ENCODE peak calls at places on chromosomes 2 and 18, in six cellular contexts. I, V, C, G, Z and W are unnamed samples. For H3K4me1, the result is how much of the 10 kb centered on the place peaks cover.

GRCh38 chr2:188701836-188702235 is 272.3 kb upstream of the COL3A1 start:
- DNase-seq in I (peak), V (no peak), C (no peak), G (peak), Z (no peak), W (no peak)

GRCh38 chr2:188364033-188364432 is 72.4 kb downstream of the GULP1 start:
- DNase-seq in I (no peak), V (no peak), C (no peak), G (no peak), Z (no peak), W (no peak)

GRCh38 chr2:200077838-200078237 is 122.5 kb downstream of the MAIP1 start:
- DNase-seq in I (peak), V (no peak), C (no peak), G (peak), Z (no peak), W (no peak)

GRCh38 chr2:236985940-236986339 is 99.7 kb upstream of the COPS8 start:
- DNase-seq in I (no peak), V (no peak), C (no peak), G (no peak), Z (no peak), W (no peak)

GRCh38 chr2:6986251-6986893 is 69.2 kb downstream of the RNF144A start:
- DNase-seq in I (peak), V (no peak), C (peak), G (no peak), Z (no peak), W (no peak)

GRCh38 chr2:164617466-164617865 is 3.8 kb downstream of the GRB14 start:
- DNase-seq in I (peak), V (no peak), C (no peak), G (no peak), Z (no peak), W (no peak)

GRCh38 chr2:212032032-212032431 is 506.6 kb downstream of the ERBB4 start:
- DNase-seq in I (peak), V (no peak), C (no peak), G (peak), Z (no peak), W (no peak)

GRCh38 chr2:140747097-140747496 is 1383.7 kb downstream of the LRP1B start:
- DNase-seq in I (no peak), V (no peak), C (no peak), G (no peak), Z (no peak), W (no peak)

GRCh38 chr2:99636432-99637034 is 146.7 kb upstream of the REV1 start:
- DNase-seq in I (no peak), V (peak), C (no peak), G (no peak), Z (peak), W (peak)

GRCh38 chr2:156466739-156467405 is 30.7 kb downstream of the GPD2 start:
- DNase-seq in I (peak), V (peak), C (no peak), G (peak), Z (no peak), W (no peak)

GRCh38 chr2:234595829-234596228 is 98.9 kb upstream of the ARL4C start:
- DNase-seq in I (no peak), V (no peak), C (no peak), G (peak), Z (no peak), W (no peak)

GRCh38 chr2:62685986-62686625 is 19.4 kb upstream of the EHBP1 start:
- DNase-seq in I (no peak), V (no peak), C (no peak), G (no peak), Z (no peak), W (no peak)

GRCh38 chr2:130353291-130354134 is 2.3 kb upstream of the PTPN18 start:
- DNase-seq in I (no peak), V (no peak), C (no peak), G (no peak), Z (no peak), W (no peak)

GRCh38 chr2:20326163-20326780 is 24.4 kb downstream of the PUM2 start:
- DNase-seq in I (peak), V (peak), C (peak), G (peak), Z (no peak), W (peak)

GRCh38 chr18:40882468-40882867 is 1072.6 kb upstream of the PIK3C3 start:
- DNase-seq in I (no peak), V (no peak), C (no peak), G (no peak), Z (no peak), W (no peak)

GRCh38 chr2:67340118-67341011 is 56.8 kb upstream of the ETAA1 start:
- DNase-seq in I (no peak), V (no peak), C (no peak), G (no peak), Z (peak), W (no peak)

GRCh38 chr2:120860579-120860922 is 124.9 kb downstream of the GLI2 start:
- DNase-seq in I (no peak), V (no peak), C (no peak), G (no peak), Z (no peak), W (peak)

GRCh38 chr2:120861576-120862191 is 126.0 kb downstream of the GLI2 start:
- DNase-seq in I (no peak), V (no peak), C (no peak), G (peak), Z (no peak), W (peak)

GRCh38 chr2:120859814-120860578 is 124.3 kb downstream of the GLI2 start:
- DNase-seq in I (no peak), V (no peak), C (no peak), G (no peak), Z (no peak), W (no peak)

GRCh38 chr2:120862254-120863172 is 126.8 kb downstream of the GLI2 start:
- DNase-seq in I (no peak), V (no peak), C (no peak), G (no peak), Z (no peak), W (peak)

DNA sequence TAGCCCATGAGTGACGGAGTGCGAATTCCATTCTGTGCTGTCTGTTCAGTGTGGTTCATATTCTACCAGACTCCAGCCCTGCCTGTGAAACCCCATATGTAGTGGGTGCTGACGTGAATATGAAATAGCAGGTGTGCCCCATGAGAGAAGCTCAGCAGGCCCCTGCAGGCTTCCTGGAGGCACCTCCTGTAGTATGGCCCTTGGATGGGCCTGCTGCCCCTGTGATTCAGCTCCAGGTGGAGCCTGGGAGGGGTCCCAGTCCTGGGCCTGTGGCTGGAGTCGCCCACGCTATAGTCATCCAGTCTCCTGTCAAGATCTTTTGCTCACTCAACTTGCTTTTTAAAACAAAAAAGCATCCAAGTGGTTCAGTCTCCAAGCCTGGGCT is 125.5 kb downstream of the GLI2 start:
- DNase-seq in I (no peak), V (no peak), C (no peak), G (peak), Z (no peak), W (peak)
- H3K27ac ChIP-seq in I (no peak), V (no peak), C (no peak), G (no peak), Z (no peak), W (no peak)

GRCh38 chr2:216695401-216695821 is at the start of gene IGFBP5:
- DNase-seq in I (peak), V (peak), C (peak), G (peak), Z (peak), W (peak)

GRCh38 chr2:216696321-216696720 is 972 bp upstream of the IGFBP5 start:
- DNase-seq in I (no peak), V (no peak), C (no peak), G (no peak), Z (no peak), W (no peak)

GRCh38 chr2:216694201-216694825 is 1.0 kb downstream of the IGFBP5 start:
- DNase-seq in I (peak), V (no peak), C (no peak), G (no peak), Z (peak), W (peak)

GRCh38 chr2:216693414-216694100 is 1.8 kb downstream of the IGFBP5 start:
- DNase-seq in I (no peak), V (no peak), C (no peak), G (no peak), Z (no peak), W (no peak)

GRCh38 chr2:216694826-216695217 is 527 bp downstream of the IGFBP5 start:
- DNase-seq in I (no peak), V (no peak), C (no peak), G (no peak), Z (no peak), W (no peak)
- H3K4me1 ChIP-seq in I (half or more), V (under half), C (under half), G (under half), Z (under half), W (under half)

GRCh38 chr2:36561223-36561944 is 36.6 kb downstream of the FEZ2 start:
- DNase-seq in I (peak), V (no peak), C (no peak), G (peak), Z (no peak), W (no peak)
- H3K27ac ChIP-seq in I (peak), V (no peak), C (no peak), G (peak), Z (peak), W (peak)

GRCh38 chr2:160207271-160207670 is 7.2 kb upstream of the ITGB6 start:
- DNase-seq in I (peak), V (no peak), C (no peak), G (no peak), Z (no peak), W (no peak)
- H3K4me1 ChIP-seq in I (half or more), V (under half), C (under half), G (under half), Z (under half), W (under half)

GRCh38 chr2:46332686-46333281 is 35.6 kb downstream of the EPAS1 start:
- DNase-seq in I (peak), V (no peak), C (no peak), G (peak), Z (no peak), W (peak)
- H3K27ac ChIP-seq in I (no peak), V (no peak), C (no peak), G (peak), Z (peak), W (peak)

GRCh38 chr2:8576525-8577157 is 105.2 kb upstream of the ID2 start:
- DNase-seq in I (no peak), V (no peak), C (no peak), G (no peak), Z (no peak), W (no peak)
- H3K4me1 ChIP-seq in I (under half), V (under half), C (under half), G (under half), Z (under half), W (under half)

DNA sequence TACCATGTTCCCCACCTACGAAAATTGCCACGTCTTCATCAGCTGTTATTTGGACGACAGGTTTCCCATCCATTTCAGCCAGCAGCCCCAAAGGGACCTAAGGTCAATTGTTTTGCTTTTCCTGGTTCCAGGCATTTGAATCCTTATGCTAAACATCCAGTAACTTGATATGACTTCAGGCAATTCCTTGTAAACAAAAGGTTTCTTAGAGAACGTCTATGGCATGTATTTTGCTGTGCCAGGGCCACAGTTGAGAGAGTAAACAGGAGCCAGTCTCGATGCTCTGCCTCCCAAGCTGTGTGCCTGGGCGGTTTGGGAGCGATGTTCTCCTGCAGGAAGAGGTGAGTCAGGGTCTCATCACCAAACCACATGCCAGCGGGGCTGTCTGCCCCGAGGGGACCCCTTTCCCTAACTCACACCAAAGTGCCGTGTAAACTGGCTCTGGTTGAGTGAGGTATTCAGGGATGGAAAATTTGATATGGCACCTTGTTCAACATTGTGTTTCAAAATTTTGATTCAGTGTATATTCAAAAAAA is 12.9 kb upstream of the MC5R start:
- DNase-seq in I (peak), V (no peak), C (no peak), G (no peak), Z (no peak), W (no peak)
- H3K27ac ChIP-seq in I (no peak), V (no peak), C (no peak), G (no peak), Z (no peak), W (no peak)